ENCODE peak calls at places on chromosomes 6 and 20, in six cellular contexts. One of them, this sample, is unnamed.
A peak's percentile ranks its signal among the peaks of the same experiment; 100 is the strongest.

GRCh38 chr6:32529697-32530429 is at the start of gene HLA-DRB5:
- DNase-seq in epithelial cell of proximal tubule: no peak
- DNase-seq in mammary epithelial cell: no peak
- DNase-seq in lung: peak; percentile 39
- DNase-seq in PC-3: no peak
- DNase-seq in fibroblast of the aortic adventitia: no peak
- DNase-seq in this sample: no peak

GRCh38 chr6:24980507-24981384 is 45.0 kb upstream of the RIPOR2 start:
- DNase-seq in epithelial cell of proximal tubule: no peak
- DNase-seq in mammary epithelial cell: peak; percentile 26
- DNase-seq in lung: no peak
- DNase-seq in PC-3: peak; percentile 19
- DNase-seq in fibroblast of the aortic adventitia: peak; percentile 61
- DNase-seq in this sample: no peak

GRCh38 chr20:61162506-61162905 is 89.6 kb upstream of the CDH4 start:
- DNase-seq in epithelial cell of proximal tubule: no peak
- DNase-seq in mammary epithelial cell: no peak
- DNase-seq in lung: no peak
- DNase-seq in PC-3: no peak
- DNase-seq in fibroblast of the aortic adventitia: no peak
- DNase-seq in this sample: no peak

GRCh38 chr20:61968036-61968810 is 97.5 kb downstream of the TAF4 start:
- DNase-seq in epithelial cell of proximal tubule: no peak
- DNase-seq in mammary epithelial cell: no peak
- DNase-seq in lung: no peak
- DNase-seq in PC-3: no peak
- DNase-seq in fibroblast of the aortic adventitia: no peak
- DNase-seq in this sample: no peak

GRCh38 chr6:149127212-149127611 is 190.3 kb upstream of the TAB2 start:
- DNase-seq in epithelial cell of proximal tubule: no peak
- DNase-seq in mammary epithelial cell: peak; percentile 34
- DNase-seq in lung: no peak
- DNase-seq in PC-3: peak; percentile 81
- DNase-seq in fibroblast of the aortic adventitia: peak; percentile 84
- DNase-seq in this sample: no peak

GRCh38 chr6:11899645-11900044 is 112.5 kb upstream of the HIVEP1 start:
- DNase-seq in epithelial cell of proximal tubule: no peak
- DNase-seq in mammary epithelial cell: no peak
- DNase-seq in lung: no peak
- DNase-seq in PC-3: no peak
- DNase-seq in fibroblast of the aortic adventitia: no peak
- DNase-seq in this sample: no peak

GRCh38 chr6:151004415-151005024 is 139.0 kb downstream of the MTHFD1L start:
- DNase-seq in epithelial cell of proximal tubule: no peak
- DNase-seq in mammary epithelial cell: peak; percentile 83
- DNase-seq in lung: no peak
- DNase-seq in PC-3: peak; percentile 91
- DNase-seq in fibroblast of the aortic adventitia: peak; percentile 97
- DNase-seq in this sample: peak; percentile 83

GRCh38 chr6:149728499-149729234 is 10.8 kb upstream of the LATS1 start:
- DNase-seq in epithelial cell of proximal tubule: no peak
- DNase-seq in mammary epithelial cell: no peak
- DNase-seq in lung: no peak
- DNase-seq in PC-3: no peak
- DNase-seq in fibroblast of the aortic adventitia: no peak
- DNase-seq in this sample: no peak

GRCh38 chr20:49641683-49642649 is 71.7 kb downstream of the B4GALT5 start:
- DNase-seq in epithelial cell of proximal tubule: no peak
- DNase-seq in mammary epithelial cell: peak; percentile 28
- DNase-seq in lung: no peak
- DNase-seq in PC-3: no peak
- DNase-seq in fibroblast of the aortic adventitia: no peak
- DNase-seq in this sample: no peak

GRCh38 chr6:21596379-21597242 is 3.1 kb downstream of the SOX4 start:
- DNase-seq in epithelial cell of proximal tubule: no peak
- DNase-seq in mammary epithelial cell: peak; percentile 59
- DNase-seq in lung: peak; percentile 54
- DNase-seq in PC-3: peak; percentile 66
- DNase-seq in fibroblast of the aortic adventitia: peak; percentile 76
- DNase-seq in this sample: no peak

GRCh38 chr6:4030672-4031071 is 48.3 kb downstream of the FAM217A start:
- DNase-seq in epithelial cell of proximal tubule: no peak
- DNase-seq in mammary epithelial cell: no peak
- DNase-seq in lung: no peak
- DNase-seq in PC-3: no peak
- DNase-seq in fibroblast of the aortic adventitia: no peak
- DNase-seq in this sample: no peak

GRCh38 chr20:61387204-61387958 is 135.3 kb downstream of the CDH4 start:
- DNase-seq in epithelial cell of proximal tubule: no peak
- DNase-seq in mammary epithelial cell: peak; percentile 76
- DNase-seq in lung: peak; percentile 35
- DNase-seq in PC-3: no peak
- DNase-seq in fibroblast of the aortic adventitia: peak; percentile 30
- DNase-seq in this sample: no peak

GRCh38 chr6:29071831-29072723 is 15.0 kb downstream of the OR2B3 start:
- DNase-seq in epithelial cell of proximal tubule: no peak
- DNase-seq in mammary epithelial cell: peak; percentile 42
- DNase-seq in lung: no peak
- DNase-seq in PC-3: peak; percentile 70
- DNase-seq in fibroblast of the aortic adventitia: peak; percentile 1
- DNase-seq in this sample: no peak

GRCh38 chr6:67642582-67642981 is 992.5 kb upstream of the ADGRB3 start:
- DNase-seq in epithelial cell of proximal tubule: no peak
- DNase-seq in mammary epithelial cell: no peak
- DNase-seq in lung: no peak
- DNase-seq in PC-3: no peak
- DNase-seq in fibroblast of the aortic adventitia: no peak
- DNase-seq in this sample: no peak

GRCh38 chr6:1916334-1916985 is 306.7 kb downstream of the FOXC1 start:
- DNase-seq in epithelial cell of proximal tubule: peak; percentile 84
- DNase-seq in mammary epithelial cell: peak; percentile 89
- DNase-seq in lung: no peak
- DNase-seq in PC-3: peak; percentile 79
- DNase-seq in fibroblast of the aortic adventitia: peak; percentile 55
- DNase-seq in this sample: peak; percentile 79

GRCh38 chr6:147689398-147689797 is 180.9 kb downstream of the SAMD5 start:
- DNase-seq in epithelial cell of proximal tubule: no peak
- DNase-seq in mammary epithelial cell: no peak
- DNase-seq in lung: no peak
- DNase-seq in PC-3: peak; percentile 57
- DNase-seq in fibroblast of the aortic adventitia: no peak
- DNase-seq in this sample: no peak

GRCh38 chr6:77834591-77834996 is 181.8 kb downstream of the MEI4 start:
- DNase-seq in epithelial cell of proximal tubule: no peak
- DNase-seq in mammary epithelial cell: no peak
- DNase-seq in lung: no peak
- DNase-seq in PC-3: no peak
- DNase-seq in fibroblast of the aortic adventitia: no peak
- DNase-seq in this sample: no peak

GRCh38 chr6:79180082-79180481 is 54.4 kb downstream of the HMGN3 start:
- DNase-seq in epithelial cell of proximal tubule: no peak
- DNase-seq in mammary epithelial cell: no peak
- DNase-seq in lung: no peak
- DNase-seq in PC-3: peak; percentile 17
- DNase-seq in fibroblast of the aortic adventitia: no peak
- DNase-seq in this sample: no peak

GRCh38 chr20:41344477-41344876 is 3.9 kb downstream of the LPIN3 start:
- DNase-seq in epithelial cell of proximal tubule: no peak
- DNase-seq in mammary epithelial cell: no peak
- DNase-seq in lung: no peak
- DNase-seq in PC-3: no peak
- DNase-seq in fibroblast of the aortic adventitia: no peak
- DNase-seq in this sample: no peak

GRCh38 chr20:25047766-25048165 is 10.2 kb downstream of the ACSS1 start:
- DNase-seq in epithelial cell of proximal tubule: no peak
- DNase-seq in mammary epithelial cell: no peak
- DNase-seq in lung: no peak
- DNase-seq in PC-3: no peak
- DNase-seq in fibroblast of the aortic adventitia: no peak
- DNase-seq in this sample: no peak

GRCh38 chr6:36544228-36544627 is 3.1 kb downstream of the STK38 start:
- DNase-seq in epithelial cell of proximal tubule: no peak
- DNase-seq in mammary epithelial cell: peak; percentile 20
- DNase-seq in lung: no peak
- DNase-seq in PC-3: peak; percentile 31
- DNase-seq in fibroblast of the aortic adventitia: peak; percentile 68
- DNase-seq in this sample: no peak

DNA sequence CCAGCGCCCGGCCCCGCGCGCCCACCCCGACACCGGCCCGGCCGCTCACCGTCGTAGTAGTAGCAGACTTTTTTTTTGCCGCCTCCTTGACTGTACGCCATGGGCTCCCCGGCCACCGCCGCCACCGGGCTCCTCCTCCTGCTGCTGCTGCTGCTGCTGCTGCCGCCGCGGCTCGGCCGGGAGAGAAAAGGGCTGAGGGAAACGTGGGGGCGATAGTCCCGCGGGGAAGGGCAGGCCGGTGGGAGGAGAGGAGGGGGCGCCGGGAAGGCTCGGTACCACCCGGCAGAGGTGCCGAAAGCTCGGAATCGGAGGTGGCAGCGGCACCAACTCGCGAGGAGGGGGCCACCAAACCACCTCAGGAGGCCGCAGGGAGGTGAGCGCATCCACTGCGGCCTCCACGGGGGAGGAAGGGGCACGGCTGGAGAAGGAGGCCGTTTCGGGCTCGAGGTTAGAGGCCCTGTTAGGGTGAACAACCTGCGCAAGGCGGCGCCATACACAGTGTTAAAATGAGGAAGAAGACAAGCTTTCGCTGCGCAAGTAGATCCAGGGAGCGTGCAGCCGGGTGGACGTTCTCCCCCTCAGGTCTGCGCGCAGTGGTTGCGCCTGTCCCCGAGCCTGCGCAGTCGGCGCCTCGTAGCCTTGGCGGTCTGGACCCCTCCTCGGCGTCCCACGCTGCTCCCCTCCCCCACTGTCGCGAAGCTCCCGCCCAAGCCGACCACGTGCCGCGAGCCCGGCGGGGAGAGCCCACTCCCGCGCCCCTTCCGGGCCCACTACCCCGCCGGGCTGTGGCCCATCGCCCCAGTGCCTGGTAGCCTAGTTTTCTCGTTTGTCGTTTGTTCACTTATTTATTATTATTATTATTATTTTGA is at the start of gene HDAC2:
- DNase-seq in epithelial cell of proximal tubule: no peak
- DNase-seq in mammary epithelial cell: peak; percentile 76
- DNase-seq in lung: peak; percentile 89
- DNase-seq in PC-3: peak; percentile 68
- DNase-seq in fibroblast of the aortic adventitia: peak; percentile 76
- DNase-seq in this sample: peak; percentile 27
- TF ChIP-seq CTCF in epithelial cell of proximal tubule: no peak
- TF ChIP-seq CTCF in mammary epithelial cell: no peak
- TF ChIP-seq CTCF in lung: no peak
- TF ChIP-seq CTCF in PC-3: no peak
- TF ChIP-seq CTCF in fibroblast of the aortic adventitia: no peak
- TF ChIP-seq CTCF in this sample: no peak

DNA sequence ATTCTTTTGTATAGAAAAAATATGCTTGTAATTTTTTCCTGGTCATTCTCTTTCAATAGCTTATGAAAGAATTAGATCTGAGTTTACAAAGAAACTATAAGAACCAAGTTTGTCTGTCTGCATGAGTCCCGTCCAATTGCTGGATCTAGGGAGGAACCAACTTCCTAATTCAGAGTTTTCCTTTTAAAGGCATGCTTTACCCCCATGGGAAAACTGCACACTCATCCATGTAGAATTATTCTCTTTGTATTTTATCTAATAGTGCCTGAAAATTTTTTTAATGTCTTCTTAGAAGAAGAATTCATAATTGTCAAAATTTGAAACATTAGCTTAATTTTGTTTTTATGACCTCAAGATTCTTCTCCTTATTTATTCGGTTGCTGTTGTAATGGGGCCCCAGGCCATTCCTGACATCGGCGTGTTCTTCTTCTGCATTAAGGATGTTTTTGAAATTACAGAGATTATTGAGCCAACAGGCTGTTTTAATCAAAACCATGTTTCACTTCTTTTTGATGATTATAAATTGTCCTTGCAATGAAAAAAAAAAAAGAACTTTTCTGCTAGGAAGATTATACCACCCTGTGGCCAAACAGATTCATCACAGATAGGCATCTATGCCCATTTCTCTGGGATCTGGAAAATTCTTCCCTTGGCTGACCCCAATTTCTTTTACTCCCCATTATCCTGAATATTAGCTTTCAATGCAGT is 100.3 kb downstream of the ZNF217 start:
- DNase-seq in epithelial cell of proximal tubule: no peak
- DNase-seq in mammary epithelial cell: no peak
- DNase-seq in lung: no peak
- DNase-seq in PC-3: no peak
- DNase-seq in fibroblast of the aortic adventitia: peak; percentile 20
- DNase-seq in this sample: no peak
- H3K4me3 ChIP-seq in epithelial cell of proximal tubule: no peak overlapping the region
- H3K4me3 ChIP-seq in mammary epithelial cell: no peak overlapping the region
- H3K4me3 ChIP-seq in lung: no peak overlapping the region
- H3K4me3 ChIP-seq in PC-3: no peak overlapping the region
- H3K4me3 ChIP-seq in fibroblast of the aortic adventitia: no peak overlapping the region
- H3K4me3 ChIP-seq in this sample: no peak overlapping the region

GRCh38 chr6:74091133-74091793 is 395.3 kb downstream of the CD109 start:
- DNase-seq in epithelial cell of proximal tubule: peak; percentile 18
- DNase-seq in mammary epithelial cell: peak; percentile 20
- DNase-seq in lung: no peak
- DNase-seq in PC-3: peak; percentile 58
- DNase-seq in fibroblast of the aortic adventitia: peak; percentile 69
- DNase-seq in this sample: no peak

GRCh38 chr6:74096329-74096728 is 400.3 kb downstream of the CD109 start:
- DNase-seq in epithelial cell of proximal tubule: no peak
- DNase-seq in mammary epithelial cell: no peak
- DNase-seq in lung: no peak
- DNase-seq in PC-3: no peak
- DNase-seq in fibroblast of the aortic adventitia: no peak
- DNase-seq in this sample: no peak

GRCh38 chr6:74087898-74088297 is 391.9 kb downstream of the CD109 start:
- DNase-seq in epithelial cell of proximal tubule: no peak
- DNase-seq in mammary epithelial cell: no peak
- DNase-seq in lung: no peak
- DNase-seq in PC-3: peak; percentile 50
- DNase-seq in fibroblast of the aortic adventitia: peak; percentile 44
- DNase-seq in this sample: no peak

GRCh38 chr6:74091794-74092157 is 395.8 kb downstream of the CD109 start:
- DNase-seq in epithelial cell of proximal tubule: no peak
- DNase-seq in mammary epithelial cell: no peak
- DNase-seq in lung: no peak
- DNase-seq in PC-3: no peak
- DNase-seq in fibroblast of the aortic adventitia: no peak
- DNase-seq in this sample: no peak
- TF ChIP-seq CTCF in epithelial cell of proximal tubule: no peak
- TF ChIP-seq CTCF in mammary epithelial cell: no peak
- TF ChIP-seq CTCF in lung: no peak
- TF ChIP-seq CTCF in PC-3: no peak
- TF ChIP-seq CTCF in fibroblast of the aortic adventitia: no peak
- TF ChIP-seq CTCF in this sample: no peak

DNA sequence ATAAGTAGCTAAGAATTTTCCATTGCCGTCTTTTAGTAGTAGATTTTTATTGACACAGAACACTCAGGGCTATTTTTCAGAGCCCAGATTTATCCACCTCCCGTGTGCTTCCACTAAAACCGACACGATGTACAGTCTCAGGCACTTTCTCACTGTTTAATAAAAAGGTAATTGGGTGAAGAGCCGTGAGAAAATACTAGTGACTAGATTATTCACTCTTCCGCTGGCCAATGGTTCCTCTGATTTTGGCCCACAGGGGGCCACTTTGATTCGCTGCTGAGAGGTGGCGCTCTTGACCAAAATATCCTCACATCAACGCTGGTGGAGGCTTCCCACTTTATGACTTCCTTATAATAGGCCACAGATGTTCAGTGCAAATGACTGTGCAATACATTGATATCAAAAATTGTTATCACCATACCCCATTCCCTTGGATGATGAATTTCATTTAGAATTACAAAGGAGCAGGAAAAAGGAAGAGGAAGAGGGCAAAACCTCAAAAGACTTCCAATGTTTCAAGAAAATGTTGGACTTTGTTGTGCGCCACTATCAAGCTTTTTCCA is 12.3 kb upstream of the HDDC2 start:
- DNase-seq in epithelial cell of proximal tubule: no peak
- DNase-seq in mammary epithelial cell: peak; percentile 47
- DNase-seq in lung: peak; percentile 45
- DNase-seq in PC-3: peak; percentile 62
- DNase-seq in fibroblast of the aortic adventitia: peak; percentile 84
- DNase-seq in this sample: no peak
- H3K4me3 ChIP-seq in epithelial cell of proximal tubule: no peak overlapping the region
- H3K4me3 ChIP-seq in mammary epithelial cell: no peak overlapping the region
- H3K4me3 ChIP-seq in lung: no peak overlapping the region
- H3K4me3 ChIP-seq in PC-3: no peak overlapping the region
- H3K4me3 ChIP-seq in fibroblast of the aortic adventitia: no peak overlapping the region
- H3K4me3 ChIP-seq in this sample: no peak overlapping the region

This sample was measured in AG09309.